ENCODE peak calls at places on chromosomes 3 and 15, in six cellular contexts. One of them, this sample, is unnamed.

GRCh38 chr15:25246641-25247417 is 192.0 kb downstream of the UBE3A start:
- DNase-seq in NCI-H2171 treated with DMSO at 0.1 percent for 48 hours: no peak
- DNase-seq in Caki2: no peak
- DNase-seq in AG10803: no peak
- DNase-seq in RPMI7951: no peak
- DNase-seq in HEK293T: no peak
- DNase-seq in this sample: no peak

GRCh38 chr3:187709155-187709554 is 6.8 kb upstream of the RTP2 start:
- DNase-seq in Caki2: no peak
- DNase-seq in NCI-H2171 treated with DMSO at 0.1 percent for 48 hours: peak
- DNase-seq in HEK293T: peak
- DNase-seq in AG10803: no peak
- DNase-seq in RPMI7951: no peak
- DNase-seq in this sample: no peak

GRCh38 chr15:73575636-73576247 is 57.4 kb downstream of the NPTN start:
- DNase-seq in NCI-H2171 treated with DMSO at 0.1 percent for 48 hours: peak
- DNase-seq in RPMI7951: peak
- DNase-seq in Caki2: no peak
- DNase-seq in AG10803: peak
- DNase-seq in HEK293T: no peak
- DNase-seq in this sample: no peak

GRCh38 chr3:67325231-67325630 is 327.1 kb downstream of the KBTBD8 start:
- DNase-seq in AG10803: no peak
- DNase-seq in HEK293T: no peak
- DNase-seq in Caki2: no peak
- DNase-seq in RPMI7951: no peak
- DNase-seq in NCI-H2171 treated with DMSO at 0.1 percent for 48 hours: no peak
- DNase-seq in this sample: no peak

GRCh38 chr15:60077581-60078359 is 73.7 kb downstream of the FOXB1 start:
- DNase-seq in AG10803: no peak
- DNase-seq in HEK293T: no peak
- DNase-seq in Caki2: no peak
- DNase-seq in RPMI7951: no peak
- DNase-seq in NCI-H2171 treated with DMSO at 0.1 percent for 48 hours: no peak
- DNase-seq in this sample: no peak

GRCh38 chr3:25460751-25461150 is 32.7 kb downstream of the RARB start:
- DNase-seq in RPMI7951: no peak
- DNase-seq in AG10803: no peak
- DNase-seq in Caki2: no peak
- DNase-seq in HEK293T: no peak
- DNase-seq in NCI-H2171 treated with DMSO at 0.1 percent for 48 hours: no peak
- DNase-seq in this sample: no peak

GRCh38 chr3:30751610-30752299 is 142.7 kb downstream of the GADL1 start:
- DNase-seq in AG10803: peak
- DNase-seq in NCI-H2171 treated with DMSO at 0.1 percent for 48 hours: peak
- DNase-seq in Caki2: no peak
- DNase-seq in HEK293T: peak
- DNase-seq in RPMI7951: peak
- DNase-seq in this sample: peak

GRCh38 chr3:108396336-108396735 is 100.0 kb downstream of the HHLA2 start:
- DNase-seq in HEK293T: no peak
- DNase-seq in NCI-H2171 treated with DMSO at 0.1 percent for 48 hours: no peak
- DNase-seq in RPMI7951: no peak
- DNase-seq in AG10803: no peak
- DNase-seq in Caki2: no peak
- DNase-seq in this sample: no peak

GRCh38 chr15:88348579-88349255 is 92.2 kb upstream of the NTRK3 start:
- DNase-seq in Caki2: no peak
- DNase-seq in HEK293T: no peak
- DNase-seq in AG10803: no peak
- DNase-seq in RPMI7951: no peak
- DNase-seq in NCI-H2171 treated with DMSO at 0.1 percent for 48 hours: no peak
- DNase-seq in this sample: no peak